ENCODE peak calls at places on chromosomes 6 and 20, in seven cellular contexts. U is GM12865, N is GM10248, S is cardiac fibroblast, I is A549, X is transverse colon, F is suprapubic skin. E is an unnamed sample.

GRCh38 chr6:146367061-146367460 is 176.6 kb upstream of the RAB32 start:
- DNase-seq in U (no peak), N (no peak), S (no peak), I (no peak), X (no peak), F (no peak), E (no peak)

GRCh38 chr20:12554416-12554815 is 454.4 kb upstream of the SPTLC3 start:
- DNase-seq in U (no peak), N (no peak), S (no peak), I (no peak), X (no peak), F (no peak), E (no peak)

GRCh38 chr20:2210646-2211556 is 84.9 kb upstream of the TGM3 start:
- DNase-seq in U (no peak), N (no peak), S (peak; percentile 83), I (peak; percentile 37), X (peak; percentile 51), F (no peak), E (no peak)

GRCh38 chr20:48283470-48284110 is 498.3 kb upstream of the SULF2 start:
- DNase-seq in U (no peak), N (no peak), S (peak; percentile 96), I (peak; percentile 45), X (peak; percentile 25), F (no peak), E (no peak)

GRCh38 chr20:35049776-35050352 is 42.7 kb downstream of the TRPC4AP start:
- DNase-seq in U (no peak), N (no peak), S (no peak), I (peak; percentile 46), X (no peak), F (no peak), E (no peak)

GRCh38 chr6:165181951-165182414 is 127.4 kb downstream of the C6orf118 start:
- DNase-seq in U (no peak), N (no peak), S (peak; percentile 69), I (peak; percentile 13), X (no peak), F (no peak), E (no peak)

GRCh38 chr6:22062807-22063408 is 233.9 kb downstream of the PRL start:
- DNase-seq in U (peak; percentile 91), N (peak; percentile 32), S (no peak), I (no peak), X (no peak), F (no peak), E (peak; percentile 84)

GRCh38 chr6:135180458-135181332 is at the start of gene MYB:
- DNase-seq in U (peak; percentile 88), N (peak; percentile 87), S (peak; percentile 54), I (peak; percentile 59), X (peak; percentile 82), F (peak; percentile 67), E (peak; percentile 89)

GRCh38 chr6:46719099-46719498 is 16.1 kb downstream of the PLA2G7 start:
- DNase-seq in U (no peak), N (no peak), S (peak; percentile 14), I (no peak), X (no peak), F (no peak), E (no peak)

GRCh38 chr6:70289299-70289698 is 13.6 kb downstream of the COL9A1 start:
- DNase-seq in U (no peak), N (no peak), S (no peak), I (peak; percentile 11), X (no peak), F (no peak), E (no peak)

GRCh38 chr20:25223179-25223661 is 24.7 kb upstream of the PYGB start:
- DNase-seq in U (peak; percentile 32), N (no peak), S (peak; percentile 78), I (peak; percentile 92), X (peak; percentile 71), F (no peak), E (peak; percentile 79)

GRCh38 chr6:134400941-134401340 is 83.0 kb upstream of the SGK1 start:
- DNase-seq in U (no peak), N (no peak), S (no peak), I (no peak), X (no peak), F (no peak), E (no peak)

GRCh38 chr6:109239918-109240321 is 142.3 kb downstream of the CD164 start:
- DNase-seq in U (no peak), N (no peak), S (no peak), I (no peak), X (no peak), F (no peak), E (no peak)

GRCh38 chr6:3348821-3349220 is 90.1 kb downstream of the PSMG4 start:
- DNase-seq in U (no peak), N (no peak), S (no peak), I (no peak), X (no peak), F (no peak), E (no peak)

GRCh38 chr6:128521302-128521632 is 868 bp upstream of the PTPRK start:
- DNase-seq in U (no peak), N (no peak), S (peak; percentile 46), I (no peak), X (no peak), F (no peak), E (no peak)

GRCh38 chr6:24936641-24937317 is 1.0 kb upstream of the RIPOR2 start:
- DNase-seq in U (peak; percentile 94), N (peak; percentile 69), S (no peak), I (no peak), X (no peak), F (no peak), E (peak; percentile 77)

GRCh38 chr20:34316191-34316814 is 13.1 kb upstream of the AHCY start:
- DNase-seq in U (no peak), N (no peak), S (no peak), I (peak; percentile 45), X (no peak), F (no peak), E (no peak)

GRCh38 chr20:1263853-1264252 is 2.2 kb upstream of the SNPH start:
- DNase-seq in U (no peak), N (no peak), S (peak; percentile 30), I (no peak), X (no peak), F (no peak), E (no peak)

GRCh38 chr6:139713416-139713815 is 339.0 kb upstream of the CITED2 start:
- DNase-seq in U (no peak), N (no peak), S (no peak), I (no peak), X (no peak), F (no peak), E (no peak)

GRCh38 chr6:30930506-30930905 is 1.5 kb downstream of the SFTA2 start:
- DNase-seq in U (no peak), N (no peak), S (no peak), I (no peak), X (no peak), F (no peak), E (no peak)

GRCh38 chr6:53658992-53659391 is 6.6 kb downstream of the KLHL31 start:
- DNase-seq in U (no peak), N (no peak), S (no peak), I (no peak), X (no peak), F (no peak), E (no peak)

GRCh38 chr6:100210138-100210872 is 216.3 kb upstream of the MCHR2 start:
- DNase-seq in U (no peak), N (no peak), S (no peak), I (no peak), X (no peak), F (no peak), E (no peak)

DNA sequence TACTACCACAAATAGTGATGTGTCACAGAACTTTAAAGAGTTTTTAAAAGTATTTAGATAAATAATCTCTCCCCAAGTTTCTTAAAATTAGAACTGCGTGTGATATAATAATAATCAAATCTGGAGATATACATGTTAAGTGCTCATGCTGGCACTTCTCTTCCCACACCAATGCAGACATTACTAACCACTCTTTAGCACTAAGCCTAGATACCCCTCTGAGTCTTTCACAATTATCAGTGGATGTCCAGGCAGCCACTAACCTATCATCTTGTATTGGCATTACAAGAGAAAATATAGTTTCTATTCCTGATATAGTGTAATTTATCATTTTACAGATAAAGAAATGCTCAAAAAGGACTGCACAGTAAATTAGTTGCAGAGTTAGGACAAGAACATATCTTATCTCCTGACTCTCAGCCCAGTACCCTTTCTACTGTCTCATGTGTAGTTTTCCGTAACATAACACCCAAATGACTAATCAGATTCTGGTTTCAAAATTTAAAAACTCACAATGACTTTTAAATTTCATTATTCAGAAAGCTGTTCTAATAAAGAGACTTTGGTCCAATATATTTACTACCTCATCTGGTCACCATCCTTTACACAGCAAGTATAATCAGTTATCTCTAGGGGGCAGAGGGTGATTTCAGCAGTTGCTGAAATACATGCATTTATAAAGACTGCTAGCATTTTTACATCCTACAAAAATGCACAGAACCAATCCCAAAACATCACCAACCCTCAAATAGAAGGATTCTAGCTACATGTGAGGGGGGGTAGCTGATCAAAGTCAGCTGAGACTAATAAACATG is 215.5 kb upstream of the MCHR2 start:
- DNase-seq in U (no peak), N (no peak), S (peak; percentile 30), I (no peak), X (no peak), F (no peak), E (no peak)
- TF ChIP-seq CTCF in U (no peak), N (no peak), S (no peak), I (no peak), X (no peak), F (no peak), E (no peak)

GRCh38 chr20:31966991-31967655 is 828 bp upstream of the XKR7 start:
- DNase-seq in U (no peak), N (no peak), S (no peak), I (no peak), X (no peak), F (no peak), E (no peak)
- TF ChIP-seq CTCF in U (no peak), N (no peak), S (no peak), I (no peak), X (no peak), F (no peak), E (no peak)

GRCh38 chr6:72824833-72825232 is 203.0 kb downstream of the KCNQ5 start:
- DNase-seq in U (peak; percentile 49), N (peak; percentile 22), S (no peak), I (no peak), X (no peak), F (no peak), E (no peak)
- TF ChIP-seq CTCF in U (no peak), N (no peak), S (no peak), I (no peak), X (no peak), F (no peak), E (no peak)

GRCh38 chr20:24112360-24112759 is 123.8 kb upstream of the GGTLC1 start:
- DNase-seq in U (no peak), N (no peak), S (no peak), I (no peak), X (no peak), F (no peak), E (no peak)
- TF ChIP-seq CTCF in U (no peak), N (no peak), S (no peak), I (no peak), X (no peak), F (no peak), E (no peak)

E was measured in activated CD8-positive, alpha-beta T cell treated with anti-CD3 and anti-CD28 coated beads for 36 hours.